ENCODE peak calls at places on chromosomes 1 and 21, in five cellular contexts. H, C, Q, E and N are unnamed samples. For H3K4me1 and H3K27me3, the result is how much of the 10 kb centered on the place peaks cover.

GRCh38 chr1:53615101-53615500 is 123.9 kb downstream of the GLIS1 start:
- DNase-seq in H (no peak), Q (no peak), E (no peak), C (no peak), N (no peak)

GRCh38 chr1:112625696-112626095 is 6.1 kb downstream of the CAPZA1 start:
- DNase-seq in H (no peak), Q (peak), E (no peak), C (peak), N (no peak)

GRCh38 chr1:55007626-55008025 is 8.9 kb downstream of the BSND start:
- DNase-seq in Q (no peak), C (no peak), E (peak), H (no peak), N (no peak)

GRCh38 chr1:115829947-115830346 is 11.0 kb downstream of the NHLH2 start:
- DNase-seq in Q (no peak), C (no peak), H (no peak), E (no peak), N (peak)

GRCh38 chr1:24279590-24280232 is 39.4 kb upstream of the GRHL3 start:
- DNase-seq in C (no peak), E (no peak), H (no peak), Q (no peak), N (no peak)

GRCh38 chr1:216750962-216751361 is 27.7 kb upstream of the ESRRG start:
- DNase-seq in H (no peak), C (no peak), Q (no peak), E (no peak), N (no peak)

GRCh38 chr1:43366179-43366578 is 1.6 kb downstream of the ELOVL1 start:
- DNase-seq in E (peak), Q (no peak), H (no peak), C (no peak), N (no peak)

GRCh38 chr1:12546771-12547585 is 71.0 kb downstream of the DHRS3 start:
- DNase-seq in Q (peak), H (no peak), E (no peak), C (no peak), N (no peak)

GRCh38 chr1:240457203-240457602 is 154.8 kb downstream of the GREM2 start:
- DNase-seq in C (no peak), H (no peak), Q (no peak), E (no peak), N (no peak)

GRCh38 chr1:85061711-85062424 is 13.6 kb upstream of the MCOLN3 start:
- DNase-seq in E (peak), H (peak), C (peak), Q (peak), N (peak)

GRCh38 chr1:221712776-221713431 is 29.0 kb downstream of the DUSP10 start:
- DNase-seq in E (no peak), Q (no peak), C (no peak), H (no peak), N (peak)

GRCh38 chr1:36652011-36652410 is 169.3 kb upstream of the CSF3R start:
- DNase-seq in C (no peak), E (no peak), H (no peak), Q (no peak), N (no peak)

GRCh38 chr1:29298175-29298720 is 61.9 kb downstream of the PTPRU start:
- DNase-seq in E (no peak), Q (no peak), H (no peak), C (no peak), N (no peak)

GRCh38 chr1:5938068-5938740 is 54.0 kb downstream of the NPHP4 start:
- DNase-seq in C (no peak), E (no peak), H (no peak), Q (no peak), N (no peak)

GRCh38 chr1:109802136-109802900 is 38.6 kb upstream of the EPS8L3 start:
- DNase-seq in Q (no peak), E (no peak), H (no peak), C (no peak), N (peak)

GRCh38 chr1:55987491-55988255 is 591.7 kb downstream of the PLPP3 start:
- DNase-seq in Q (no peak), C (no peak), E (no peak), H (no peak), N (no peak)

GRCh38 chr1:38716229-38716628 is 143.3 kb downstream of the RRAGC start:
- DNase-seq in E (no peak), C (no peak), Q (no peak), H (no peak), N (no peak)

GRCh38 chr21:26438976-26439375 is 134.1 kb downstream of the CYYR1 start:
- DNase-seq in C (no peak), Q (no peak), E (no peak), H (no peak), N (no peak)

GRCh38 chr1:216723274-216723780 is at the start of gene ESRRG:
- DNase-seq in C (no peak), Q (peak), H (no peak), E (peak), N (no peak)

DNA sequence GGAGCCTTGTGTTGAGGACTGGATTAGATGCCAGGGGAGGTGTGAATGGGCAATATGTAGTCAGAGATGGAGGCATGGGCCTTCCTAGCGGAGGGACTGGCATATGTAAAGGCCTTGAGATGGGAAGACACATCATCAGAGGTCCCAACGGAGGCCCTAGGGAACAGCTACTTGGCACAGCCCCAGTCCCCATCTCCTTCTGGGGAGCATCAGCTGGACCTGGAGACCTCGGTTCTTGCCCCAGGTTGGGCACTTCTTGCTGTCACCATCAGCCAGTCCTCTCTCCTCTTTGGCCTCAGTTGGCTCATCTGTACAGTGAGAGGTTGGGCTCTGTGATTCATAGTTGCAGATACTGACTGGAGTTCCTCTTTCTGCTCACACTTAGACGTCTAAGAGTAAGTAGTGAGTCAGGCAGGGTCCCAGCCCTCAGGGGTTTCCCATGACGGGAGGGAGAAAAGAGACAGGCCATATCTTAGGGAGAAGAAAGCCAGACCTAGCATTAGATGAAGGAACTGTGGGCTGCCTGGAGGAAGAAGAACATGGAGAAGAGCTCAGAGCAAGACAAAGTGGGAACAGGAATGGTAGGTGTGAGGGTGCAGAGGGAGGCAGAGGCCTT is 3.4 kb upstream of the MARCKSL1 start:
- DNase-seq in Q (no peak), E (no peak), H (no peak), C (no peak), N (no peak)
- H3K27ac ChIP-seq in Q (peak), E (no peak), H (no peak), C (no peak), N (no peak)

GRCh38 chr21:44943005-44943685 is 3.3 kb downstream of the SLX9 start:
- DNase-seq in H (no peak), E (no peak), Q (no peak), C (no peak), N (no peak)

GRCh38 chr21:44942566-44942965 is 2.7 kb downstream of the SLX9 start:
- DNase-seq in H (no peak), C (no peak), Q (no peak), E (no peak), N (no peak)

GRCh38 chr21:44944596-44944995 is 4.8 kb downstream of the SLX9 start:
- DNase-seq in E (no peak), Q (no peak), H (no peak), C (no peak), N (no peak)

GRCh38 chr21:44941567-44941966 is 1.7 kb downstream of the SLX9 start:
- DNase-seq in H (no peak), E (no peak), C (no peak), Q (no peak), N (no peak)

GRCh38 chr21:44943686-44944550 is 4.1 kb downstream of the SLX9 start:
- DNase-seq in H (no peak), Q (no peak), C (no peak), E (no peak), N (no peak)
- H3K4me1 ChIP-seq in H (under half), Q (under half), C (under half), E (under half), N (under half)

GRCh38 chr1:183379951-183380350 is 38.2 kb downstream of the NMNAT2 start:
- DNase-seq in Q (no peak), H (no peak), C (no peak), E (no peak), N (no peak)
- H3K27me3 ChIP-seq in Q (under half), H (under half), C (under half), E (under half), N (under half)

GRCh38 chr1:28199328-28200233 is 23.1 kb upstream of the PTAFR start:
- DNase-seq in H (no peak), C (no peak), Q (no peak), E (no peak), N (peak)
- H3K27ac ChIP-seq in H (no peak), C (no peak), Q (no peak), E (peak), N (peak)

GRCh38 chr1:236815941-236816340 is 20.8 kb downstream of the MTR start:
- DNase-seq in H (no peak), C (no peak), Q (no peak), E (no peak), N (no peak)

GRCh38 chr1:236808564-236809130 is 13.6 kb downstream of the MTR start:
- DNase-seq in E (no peak), C (no peak), Q (no peak), H (no peak), N (no peak)

GRCh38 chr1:236810018-236810417 is 14.9 kb downstream of the MTR start:
- DNase-seq in C (no peak), E (no peak), H (no peak), Q (no peak), N (no peak)

GRCh38 chr1:236809133-236809532 is 14.0 kb downstream of the MTR start:
- DNase-seq in E (no peak), H (no peak), Q (no peak), C (no peak), N (no peak)

DNA sequence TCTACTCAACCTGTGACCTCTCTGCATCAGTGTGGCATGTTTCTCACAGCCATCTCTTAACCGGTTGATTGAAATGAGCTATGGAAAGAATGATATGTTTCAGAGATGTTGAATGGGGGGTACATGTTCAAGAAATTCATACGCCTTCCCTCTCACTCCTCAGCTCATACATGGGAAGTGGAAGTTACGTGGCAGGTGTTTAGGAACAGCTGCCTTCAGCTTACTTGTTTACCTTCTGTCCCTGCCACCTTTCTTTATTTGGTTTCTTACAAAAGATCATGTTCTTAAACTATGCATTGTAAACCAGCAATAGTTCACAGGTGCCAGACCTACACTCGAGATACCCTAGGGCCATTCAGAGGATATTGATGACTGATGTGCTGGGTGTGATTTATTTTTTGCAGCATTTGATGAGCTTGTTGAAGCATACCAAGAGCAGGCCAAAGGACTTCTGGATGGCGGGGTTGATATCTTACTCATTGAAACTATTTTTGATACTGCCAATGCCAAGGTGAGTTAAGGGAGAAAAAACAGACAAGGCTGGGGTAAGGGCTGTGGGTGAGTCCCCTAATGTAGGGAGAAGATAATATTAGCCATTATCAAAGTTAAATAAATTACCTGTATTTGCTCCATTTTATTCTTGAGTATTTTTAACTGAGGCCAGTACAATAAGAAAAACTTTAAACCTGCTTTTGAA is 17.4 kb downstream of the MTR start:
- DNase-seq in H (no peak), Q (no peak), C (no peak), E (no peak), N (no peak)
- H3K4me1 ChIP-seq in H (under half), Q (under half), C (under half), E (under half), N (under half)

DNA sequence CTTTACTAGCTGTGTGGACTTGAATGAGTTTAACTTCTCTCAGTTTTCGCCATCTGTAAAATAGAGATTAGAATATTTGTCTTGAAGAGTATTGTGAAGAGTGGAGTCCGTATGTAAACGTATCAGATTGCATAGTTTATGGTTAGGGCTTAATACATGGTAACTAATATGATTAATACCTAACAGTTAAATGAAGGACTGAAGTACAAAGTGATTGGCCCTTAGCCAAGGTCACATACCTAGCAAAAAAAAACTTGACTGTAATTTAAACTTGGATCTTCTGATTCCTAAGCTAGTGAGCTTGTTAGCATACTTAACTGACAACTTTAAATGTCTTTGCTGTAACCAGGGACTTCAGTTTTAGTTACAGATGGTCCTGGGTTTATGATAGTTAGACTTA is 1.9 kb downstream of the GIPC2 start:
- DNase-seq in C (no peak), E (no peak), Q (no peak), H (no peak), N (no peak)
- H3K27me3 ChIP-seq in C (under half), E (under half), Q (under half), H (under half), N (under half)

DNA sequence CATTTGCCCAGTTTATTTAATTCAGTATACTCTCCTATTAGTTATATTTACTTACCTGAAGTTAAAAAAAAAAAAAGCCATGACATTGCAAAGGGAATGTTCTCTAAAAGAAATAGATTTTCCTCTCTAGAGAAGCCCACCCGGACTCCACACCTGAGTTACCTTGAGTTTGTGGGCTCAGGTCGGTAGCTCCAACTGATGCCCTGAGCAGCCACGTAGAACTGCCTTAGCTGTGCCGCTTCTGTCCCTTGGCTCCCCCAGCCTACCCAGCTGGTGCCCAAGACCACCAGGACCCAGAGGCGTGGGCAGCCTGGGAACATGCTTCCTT is 250 bp downstream of the F5 start:
- DNase-seq in Q (no peak), C (no peak), E (no peak), H (no peak), N (no peak)
- H3K27ac ChIP-seq in Q (peak), C (no peak), E (peak), H (no peak), N (peak)

DNA sequence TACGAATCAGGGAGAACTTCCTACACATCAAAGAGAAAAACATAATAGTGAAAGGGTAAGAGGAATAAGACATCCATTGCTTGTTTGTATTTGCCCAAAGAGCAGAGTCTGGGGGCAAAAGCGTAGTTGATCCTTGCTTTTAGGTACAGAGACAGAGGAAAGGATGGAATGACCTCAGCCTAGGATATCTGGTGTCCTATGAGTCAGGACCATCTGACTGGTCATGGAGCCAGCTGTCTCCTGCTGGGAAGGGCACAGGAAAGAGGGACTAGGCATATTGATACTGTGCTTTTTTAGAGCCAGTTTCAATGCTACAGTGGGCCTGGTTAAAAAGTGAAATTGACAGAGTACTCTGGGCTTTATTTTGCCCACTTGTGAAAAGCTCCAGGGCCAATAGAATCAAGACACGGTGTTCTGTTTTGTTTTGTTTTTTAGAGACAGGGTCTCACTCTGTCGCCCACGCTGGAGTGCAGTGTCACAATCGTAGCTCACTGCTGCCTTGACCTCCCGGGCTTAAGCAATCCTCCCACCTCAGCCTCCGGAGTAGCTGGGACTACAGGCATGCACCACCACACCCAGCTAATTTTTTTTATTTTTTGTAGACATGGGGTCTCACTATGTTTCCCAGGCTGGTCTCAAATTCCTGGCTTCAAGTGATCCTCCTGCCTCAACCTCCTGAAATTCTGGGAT is 3.2 kb downstream of the PLEKHO1 start:
- DNase-seq in H (no peak), Q (no peak), E (no peak), C (no peak), N (no peak)
- H3K4me1 ChIP-seq in H (under half), Q (under half), E (under half), C (half or more), N (under half)

GRCh38 chr1:44512313-44512885 is 107.3 kb downstream of the RNF220 start:
- DNase-seq in H (no peak), E (no peak), C (no peak), Q (no peak), N (no peak)
- H3K27me3 ChIP-seq in H (under half), E (under half), C (under half), Q (under half), N (under half)

GRCh38 chr1:172561252-172561651 is 28.3 kb downstream of the SUCO start:
- DNase-seq in E (no peak), H (no peak), Q (no peak), C (no peak), N (no peak)
- H3K27ac ChIP-seq in E (no peak), H (no peak), Q (no peak), C (no peak), N (no peak)